ENCODE peak calls at places on chromosomes 2 and 18, in six cellular contexts. U, J, Y, T, N and M are unnamed samples.

GRCh38 chr2:45617496-45617895 is 6.4 kb upstream of the SRBD1 start:
- DNase-seq in U (no peak), J (no peak), Y (no peak), T (no peak), N (no peak), M (no peak)

GRCh38 chr18:10032331-10032979 is 118.6 kb downstream of the VAPA start:
- DNase-seq in U (peak; percentile 23), J (no peak), Y (peak; percentile 54), T (no peak), N (no peak), M (no peak)

GRCh38 chr2:190837417-190837816 is 43.2 kb upstream of the GLS start:
- DNase-seq in U (no peak), J (no peak), Y (no peak), T (no peak), N (no peak), M (no peak)

GRCh38 chr2:234293973-234294372 is 202.9 kb downstream of the ARL4C start:
- DNase-seq in U (no peak), J (no peak), Y (no peak), T (no peak), N (no peak), M (no peak)

GRCh38 chr2:214853906-214854305 is 44.4 kb upstream of the BARD1 start:
- DNase-seq in U (no peak), J (no peak), Y (no peak), T (no peak), N (no peak), M (no peak)

GRCh38 chr18:62138836-62139235 is 48.0 kb downstream of the PIGN start:
- DNase-seq in U (no peak), J (no peak), Y (no peak), T (no peak), N (no peak), M (no peak)

GRCh38 chr2:23361185-23361584 is 23.8 kb upstream of the KLHL29 start:
- DNase-seq in U (no peak), J (no peak), Y (no peak), T (no peak), N (no peak), M (no peak)

GRCh38 chr2:45567974-45568789 is 42.9 kb downstream of the SRBD1 start:
- DNase-seq in U (no peak), J (no peak), Y (no peak), T (no peak), N (no peak), M (no peak)

GRCh38 chr18:2906522-2907458 is 60.0 kb downstream of the EMILIN2 start:
- DNase-seq in U (peak; percentile 59), J (peak; percentile 70), Y (peak; percentile 48), T (no peak), N (no peak), M (no peak)

GRCh38 chr2:127577503-127577902 is 42.0 kb downstream of the MYO7B start:
- DNase-seq in U (no peak), J (no peak), Y (no peak), T (no peak), N (no peak), M (no peak)

GRCh38 chr2:169623224-169623623 is 39.1 kb downstream of the PPIG start:
- DNase-seq in U (no peak), J (no peak), Y (no peak), T (no peak), N (no peak), M (no peak)

GRCh38 chr2:74535440-74535965 is 5.8 kb downstream of the HTRA2 start:
- DNase-seq in U (no peak), J (no peak), Y (no peak), T (no peak), N (no peak), M (no peak)

GRCh38 chr2:74536166-74536950 is 6.6 kb downstream of the HTRA2 start:
- DNase-seq in U (no peak), J (no peak), Y (no peak), T (no peak), N (no peak), M (no peak)

GRCh38 chr2:74532222-74532621 is 2.5 kb downstream of the HTRA2 start:
- DNase-seq in U (no peak), J (no peak), Y (no peak), T (no peak), N (no peak), M (no peak)

GRCh38 chr2:74533464-74533863 is 3.7 kb downstream of the HTRA2 start:
- DNase-seq in U (no peak), J (no peak), Y (no peak), T (no peak), N (no peak), M (no peak)

DNA sequence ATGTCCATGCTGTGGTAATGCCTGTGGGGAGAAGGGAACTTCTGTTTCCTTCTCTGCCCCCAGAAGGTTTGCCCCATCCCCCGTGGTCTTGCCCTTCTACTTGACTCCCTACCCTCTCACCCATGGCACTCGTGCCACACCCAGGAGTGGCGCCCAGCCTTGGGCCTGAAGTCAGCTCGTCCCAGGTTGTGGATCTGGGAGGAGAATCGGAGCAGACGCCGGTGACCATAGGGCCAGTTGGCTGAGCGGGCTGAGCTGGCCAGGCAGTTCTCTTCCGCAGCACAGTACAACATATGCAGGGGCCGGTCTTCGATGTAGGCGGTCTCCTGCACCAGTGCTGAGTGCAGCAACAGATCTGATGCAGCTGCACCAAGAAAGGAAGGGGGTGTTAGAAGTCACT is 4.7 kb downstream of the HTRA2 start:
- DNase-seq in U (no peak), J (no peak), Y (no peak), T (no peak), N (no peak), M (no peak)
- TF ChIP-seq POLR2A in U (no peak), J (no peak), Y (no peak), T (no peak), N (no peak), M (peak; percentile 2)

GRCh38 chr2:120236791-120237190 is 13.6 kb upstream of the TMEM185B start:
- DNase-seq in U (no peak), J (no peak), Y (no peak), T (no peak), N (no peak), M (no peak)

GRCh38 chr2:120240901-120241429 is 11.7 kb upstream of the RALB start:
- DNase-seq in U (no peak), J (no peak), Y (no peak), T (no peak), N (no peak), M (no peak)

GRCh38 chr2:120237491-120237902 is 14.3 kb upstream of the TMEM185B start:
- DNase-seq in U (no peak), J (peak; percentile 35), Y (no peak), T (no peak), N (no peak), M (peak; percentile 92)

GRCh38 chr2:120239488-120240287 is 13.0 kb upstream of the RALB start:
- DNase-seq in U (peak; percentile 62), J (peak; percentile 36), Y (peak; percentile 25), T (no peak), N (peak; percentile 84), M (peak; percentile 61)

DNA sequence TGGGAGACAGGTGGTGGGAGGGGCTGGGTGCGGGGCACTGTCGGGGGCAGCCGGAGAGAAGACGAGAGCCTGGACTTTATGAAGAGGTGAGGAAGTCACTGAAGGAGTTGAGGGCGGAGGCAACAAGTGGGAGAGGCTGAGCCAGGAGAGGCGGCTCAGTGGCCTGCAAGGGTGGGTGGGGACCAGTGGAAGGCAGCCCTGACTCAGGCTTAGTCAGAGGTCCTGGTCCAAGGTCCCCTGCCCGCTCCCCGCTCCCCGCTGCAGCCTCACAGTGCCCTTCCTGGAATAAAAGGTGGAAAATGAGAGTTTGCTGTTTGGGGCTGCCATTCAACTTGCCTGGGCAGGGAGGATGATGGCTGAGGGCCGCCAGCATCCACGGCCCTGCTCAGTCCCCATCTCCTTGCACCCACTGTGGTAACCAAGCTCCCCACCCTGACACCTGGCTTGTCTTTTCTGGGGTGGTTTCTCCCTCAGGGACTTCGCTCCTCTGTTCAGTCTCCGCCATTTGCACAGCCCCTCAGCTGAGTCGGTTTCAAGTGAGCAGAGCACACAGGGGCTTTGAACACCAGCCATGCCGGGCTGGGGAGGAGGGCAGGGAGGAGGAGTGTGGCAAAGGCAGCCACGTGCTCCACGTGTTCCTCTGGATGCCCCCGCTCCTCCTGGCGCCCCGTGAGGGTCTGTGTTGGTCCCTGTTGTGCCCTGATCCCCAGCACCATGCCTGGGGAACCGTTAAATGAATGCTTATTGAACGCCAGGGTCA is 13.7 kb upstream of the RALB start:
- DNase-seq in U (no peak), J (peak; percentile 89), Y (no peak), T (no peak), N (peak; percentile 95), M (peak; percentile 90)
- TF ChIP-seq POLR2A in U (no peak), J (peak; percentile 74), Y (no peak), T (no peak), N (peak; percentile 25), M (no peak)

GRCh38 chr2:68687018-68687417 is 43.6 kb downstream of the PROKR1 start:
- DNase-seq in U (no peak), J (no peak), Y (no peak), T (no peak), N (no peak), M (no peak)

GRCh38 chr2:68690851-68691250 is 43.8 kb upstream of the ARHGAP25 start:
- DNase-seq in U (no peak), J (no peak), Y (no peak), T (no peak), N (no peak), M (no peak)

GRCh38 chr2:68686178-68686577 is 42.8 kb downstream of the PROKR1 start:
- DNase-seq in U (no peak), J (no peak), Y (no peak), T (no peak), N (no peak), M (no peak)

GRCh38 chr2:68692511-68692910 is 42.1 kb upstream of the ARHGAP25 start:
- DNase-seq in U (no peak), J (no peak), Y (no peak), T (no peak), N (no peak), M (no peak)

GRCh38 chr2:68689553-68690537 is 44.8 kb upstream of the ARHGAP25 start:
- DNase-seq in U (no peak), J (no peak), Y (no peak), T (no peak), N (no peak), M (no peak)
- TF ChIP-seq POLR2A in U (no peak), J (no peak), Y (no peak), T (no peak), N (no peak), M (no peak)

GRCh38 chr2:37671816-37672103 is 318 bp upstream of the CDC42EP3 start:
- DNase-seq in U (no peak), J (no peak), Y (no peak), T (no peak), N (no peak), M (no peak)
- TF ChIP-seq POLR2A in U (no peak), J (no peak), Y (no peak), T (no peak), N (no peak), M (no peak)

GRCh38 chr2:88556026-88556425 is 71.2 kb downstream of the EIF2AK3 start:
- DNase-seq in U (no peak), J (no peak), Y (no peak), T (no peak), N (no peak), M (no peak)
- TF ChIP-seq POLR2A in U (no peak), J (no peak), Y (no peak), T (no peak), N (no peak), M (no peak)

GRCh38 chr2:55048925-55049793 is 1.1 kb downstream of the RTN4 start:
- DNase-seq in U (peak; percentile 92), J (peak; percentile 92), Y (peak; percentile 91), T (peak; percentile 95), N (peak; percentile 90), M (no peak)
- TF ChIP-seq POLR2A in U (peak; percentile 73), J (peak; percentile 63), Y (peak; percentile 43), T (peak; percentile 71), N (peak; percentile 75), M (peak; percentile 28)